ENCODE peak calls at places on chromosomes 2 and 18, in ten cellular contexts. T is CD8-positive, alpha-beta memory T cell; P is uterus; Z is Peyer's patch; L is body of pancreas; S is GM23338; V is neural progenitor cell; C is SJCRH30; W is prostate gland; H is A549. G is an unnamed sample.

GRCh38 chr2:218761795-218762194 is 20.2 kb upstream of the CYP27A1 start:
- DNase-seq in W (no peak), P (no peak), L (no peak), S (no peak), V (no peak), H (no peak), Z (no peak), T (no peak), C (no peak), G (no peak)

GRCh38 chr2:179592167-179592936 is 269.1 kb downstream of the ZNF385B start:
- DNase-seq in Z (no peak), P (no peak), V (no peak), W (no peak), L (no peak), C (no peak), S (no peak), H (no peak), T (no peak), G (no peak)

GRCh38 chr2:211351998-211352397 is 795.6 kb downstream of the CPS1 start:
- DNase-seq in V (no peak), W (no peak), H (no peak), Z (no peak), L (peak; percentile 6), T (no peak), S (no peak), P (no peak), C (peak; percentile 45), G (no peak)

GRCh38 chr2:44104855-44105271 is 63.8 kb upstream of the PPM1B start:
- DNase-seq in S (no peak), T (no peak), C (no peak), P (no peak), W (no peak), L (no peak), H (no peak), V (no peak), Z (no peak), G (no peak)

GRCh38 chr2:217877866-217878265 is 124.9 kb downstream of the TNS1 start:
- DNase-seq in L (no peak), T (no peak), W (no peak), S (no peak), P (no peak), Z (no peak), V (no peak), C (no peak), H (no peak), G (no peak)

GRCh38 chr18:70260683-70261082 is 28.2 kb upstream of the SOCS6 start:
- DNase-seq in S (no peak), W (no peak), L (no peak), P (no peak), Z (no peak), C (no peak), T (no peak), V (no peak), H (no peak), G (no peak)

GRCh38 chr18:37253424-37254255 is 312.0 kb downstream of the CELF4 start:
- DNase-seq in L (peak; percentile 78), S (peak; percentile 85), V (peak; percentile 89), C (no peak), H (peak; percentile 21), W (no peak), T (no peak), Z (peak; percentile 63), P (no peak), G (no peak)

GRCh38 chr2:65045651-65046050 is 10.6 kb upstream of the CEP68 start:
- DNase-seq in H (no peak), S (peak; percentile 55), L (no peak), P (no peak), W (no peak), Z (no peak), T (no peak), C (peak; percentile 96), V (peak; percentile 70), G (no peak)

GRCh38 chr2:217105733-217106649 is 246.1 kb upstream of the TNP1 start:
- DNase-seq in W (no peak), V (no peak), L (no peak), H (peak; percentile 43), S (peak; percentile 2), C (peak; percentile 46), P (no peak), Z (no peak), T (no peak), G (peak; percentile 98)

GRCh38 chr2:55045685-55046221 is 4.5 kb downstream of the RTN4 start:
- DNase-seq in Z (no peak), W (no peak), C (no peak), S (no peak), H (no peak), T (no peak), V (no peak), L (no peak), P (no peak), G (no peak)
- H3K27ac ChIP-seq in Z (no peak overlapping the region), W (no peak overlapping the region), C (no peak overlapping the region), S (peak overlapping the region; percentile 52), H (no peak overlapping the region), T (no peak overlapping the region), V (no peak overlapping the region), L (no peak overlapping the region), P (peak overlapping the region; percentile 42), G (no peak overlapping the region)

DNA sequence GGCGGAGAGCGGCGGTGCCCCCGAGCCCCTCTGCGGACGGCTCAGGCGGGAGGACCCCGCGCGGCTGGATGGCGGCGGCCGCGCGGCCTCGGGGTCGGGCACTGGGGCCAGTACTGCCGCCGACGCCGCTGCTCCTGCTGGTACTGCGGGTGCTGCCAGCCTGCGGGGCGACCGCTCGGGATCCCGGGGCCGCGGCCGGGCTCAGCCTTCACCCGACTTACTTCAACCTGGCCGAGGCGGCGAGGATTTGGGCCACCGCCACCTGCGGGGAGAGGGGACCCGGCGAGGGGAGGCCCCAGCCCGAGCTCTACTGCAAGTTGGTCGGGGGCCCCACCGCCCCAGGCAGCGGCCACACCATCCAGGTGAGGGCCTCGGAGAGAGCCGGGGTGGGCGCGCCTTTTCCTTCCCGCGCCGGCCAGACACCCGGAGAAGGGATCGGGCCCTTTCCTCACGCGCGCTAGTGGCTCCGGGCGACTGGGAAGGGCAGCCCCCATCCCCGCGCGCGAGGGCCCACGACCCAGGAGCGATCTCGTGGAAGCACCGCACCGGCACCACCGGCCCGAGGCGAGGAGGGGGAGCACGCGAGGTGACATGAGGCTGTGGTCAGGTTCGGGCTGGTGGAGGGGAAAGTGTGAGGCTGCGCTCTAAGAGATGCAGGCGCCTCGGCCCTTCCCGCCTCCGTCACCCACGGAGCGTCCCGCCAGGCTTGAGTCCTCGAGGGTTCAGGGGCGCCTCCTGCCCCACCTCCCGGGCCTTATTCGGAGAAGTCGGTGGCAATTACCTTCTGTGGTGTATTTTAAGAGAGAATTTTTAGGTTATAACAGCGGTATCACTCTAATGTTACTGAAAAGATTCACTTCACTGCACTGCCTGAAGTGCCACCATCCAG is 607 bp downstream of the LAMA3 start:
- DNase-seq in C (no peak), P (peak; percentile 26), T (no peak), W (no peak), S (peak; percentile 47), H (peak; percentile 17), L (peak; percentile 43), Z (peak; percentile 53), V (peak; percentile 25), G (no peak)
- H3K27ac ChIP-seq in C (no peak overlapping the region), P (peak overlapping the region; percentile 81), T (no peak overlapping the region), W (peak overlapping the region; percentile 58), S (no peak overlapping the region), H (peak overlapping the region; percentile 84), L (no peak overlapping the region), Z (peak overlapping the region; percentile 42), V (no peak overlapping the region), G (peak overlapping the region; percentile 38)

DNA sequence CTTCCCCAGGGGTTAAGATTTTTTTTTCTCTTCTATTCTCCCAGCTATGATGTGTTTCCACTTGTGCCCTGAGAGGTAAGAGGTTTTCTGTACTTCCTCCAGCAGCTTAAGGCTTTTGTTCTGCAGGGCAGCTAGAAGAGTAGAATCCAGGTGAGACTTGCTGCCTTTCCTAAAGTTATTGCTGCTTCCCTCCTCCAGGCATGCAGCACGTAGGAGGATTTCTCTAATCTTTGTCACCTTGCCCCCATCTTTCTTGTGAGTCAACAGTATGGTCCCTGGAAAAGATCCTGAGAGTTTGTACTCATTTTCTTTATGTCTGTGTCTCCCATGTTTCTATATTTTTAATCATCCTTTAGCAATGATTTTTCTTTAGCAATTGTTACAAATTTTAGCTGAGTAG is 462.2 kb downstream of the SETBP1 start:
- DNase-seq in H (no peak), W (no peak), C (no peak), L (no peak), S (no peak), Z (no peak), T (no peak), P (no peak), V (no peak), G (no peak)
- H3K27ac ChIP-seq in H (no peak overlapping the region), W (no peak overlapping the region), C (no peak overlapping the region), L (no peak overlapping the region), S (no peak overlapping the region), Z (no peak overlapping the region), T (no peak overlapping the region), P (no peak overlapping the region), V (no peak overlapping the region), G (no peak overlapping the region)

GRCh38 chr18:29157905-29158304 is 981.0 kb upstream of the CDH2 start:
- DNase-seq in S (no peak), W (no peak), Z (no peak), P (no peak), T (no peak), C (no peak), H (no peak), V (no peak), L (no peak), G (no peak)
- H3K27ac ChIP-seq in S (no peak overlapping the region), W (no peak overlapping the region), Z (no peak overlapping the region), P (no peak overlapping the region), T (no peak overlapping the region), C (no peak overlapping the region), H (peak overlapping the region; percentile 37), V (no peak overlapping the region), L (no peak overlapping the region), G (peak overlapping the region; percentile 84)

GRCh38 chr2:68909793-68910674 is 38.8 kb upstream of the BMP10 start:
- DNase-seq in T (peak; percentile 57), C (peak; percentile 84), V (peak; percentile 84), P (peak; percentile 76), S (peak; percentile 89), H (peak; percentile 60), Z (no peak), W (peak; percentile 69), L (peak; percentile 77), G (peak; percentile 62)
- H3K27ac ChIP-seq in T (no peak overlapping the region), C (no peak overlapping the region), V (no peak overlapping the region), P (no peak overlapping the region), S (no peak overlapping the region), H (no peak overlapping the region), Z (no peak overlapping the region), W (no peak overlapping the region), L (no peak overlapping the region), G (no peak overlapping the region)

DNA sequence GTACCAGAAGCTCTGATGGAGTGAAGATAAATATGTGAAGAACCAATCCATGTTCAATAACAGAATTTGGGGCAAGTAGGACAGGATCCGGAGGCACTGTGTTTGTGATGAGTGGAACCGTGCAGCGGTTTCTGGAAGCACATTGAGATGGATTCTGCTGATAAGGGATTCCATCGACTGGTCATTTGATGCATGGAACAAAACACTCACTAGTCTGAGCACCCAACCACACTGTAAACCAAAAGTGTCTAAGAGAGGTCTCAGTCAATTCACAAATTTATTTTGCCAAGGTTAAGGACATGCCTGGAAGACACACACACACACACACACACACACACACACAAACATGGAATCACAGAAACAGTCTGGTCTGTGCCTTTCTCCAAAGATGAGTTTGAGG is 459.5 kb downstream of the FBXO15 start:
- DNase-seq in Z (no peak), C (no peak), L (no peak), P (no peak), S (no peak), H (no peak), W (no peak), T (no peak), V (no peak), G (no peak)
- H3K27ac ChIP-seq in Z (no peak overlapping the region), C (no peak overlapping the region), L (no peak overlapping the region), P (no peak overlapping the region), S (no peak overlapping the region), H (no peak overlapping the region), W (no peak overlapping the region), T (no peak overlapping the region), V (no peak overlapping the region), G (peak overlapping the region; percentile 14)

GRCh38 chr2:51624995-51625394 is 593.1 kb upstream of the NRXN1 start:
- DNase-seq in C (no peak), V (no peak), P (no peak), W (no peak), L (no peak), H (no peak), S (no peak), T (no peak), Z (no peak), G (no peak)
- H3K27ac ChIP-seq in C (no peak overlapping the region), V (no peak overlapping the region), P (no peak overlapping the region), W (no peak overlapping the region), L (no peak overlapping the region), H (no peak overlapping the region), S (no peak overlapping the region), T (no peak overlapping the region), Z (no peak overlapping the region), G (no peak overlapping the region)